ENCODE peak calls at places on chromosome X, in ten cellular contexts. G, O, A, J, K, E, M, S, N and D are unnamed samples.

GRCh38 chrX:18674417-18674787 is 2.5 kb upstream of the RS1 start:
- DNase-seq in O (no peak), E (peak), G (no peak), S (no peak), J (no peak), A (no peak), M (peak), N (no peak), K (peak), D (peak)

GRCh38 chrX:16946971-16947562 is 609 bp downstream of the REPS2 start:
- DNase-seq in O (no peak), G (no peak), M (peak), S (no peak), N (no peak), K (peak), E (no peak), A (no peak), J (no peak), D (peak)

GRCh38 chrX:75784689-75785491 is at the start of gene MAGEE2:
- DNase-seq in N (no peak), A (no peak), G (no peak), M (peak), S (no peak), J (no peak), E (peak), O (no peak), K (peak), D (no peak)

GRCh38 chrX:41137589-41137988 is 52.3 kb downstream of the USP9X start:
- DNase-seq in M (no peak), G (no peak), N (peak), S (peak), K (no peak), E (peak), J (peak), O (no peak), A (no peak), D (no peak)

GRCh38 chrX:9494806-9495205 is 29.9 kb downstream of the TBL1X start:
- DNase-seq in M (no peak), E (no peak), N (no peak), K (no peak), S (no peak), G (no peak), J (no peak), A (no peak), O (peak), D (no peak)

GRCh38 chrX:103792916-103793540 is 16.4 kb downstream of the PLP1 start:
- DNase-seq in K (no peak), M (no peak), E (no peak), J (peak), N (peak), S (no peak), A (no peak), G (peak), O (peak), D (no peak)

GRCh38 chrX:38426785-38427184 is 74.4 kb downstream of the OTC start:
- DNase-seq in A (no peak), N (no peak), E (peak), S (no peak), J (no peak), K (no peak), O (no peak), M (no peak), G (no peak), D (peak)

GRCh38 chrX:110132450-110133114 is 129.7 kb downstream of the TMEM164 start:
- DNase-seq in N (no peak), G (no peak), K (no peak), A (no peak), J (no peak), M (no peak), E (no peak), O (no peak), S (no peak), D (no peak)

GRCh38 chrX:15242899-15243555 is 26.9 kb downstream of the ASB9 start:
- DNase-seq in J (peak), M (peak), G (peak), N (peak), O (peak), S (peak), E (peak), A (peak), K (peak), D (peak)

GRCh38 chrX:2500091-2500680 is 590 bp downstream of the DHRSX start:
- DNase-seq in S (no peak), J (peak), G (peak), E (no peak), K (peak), A (no peak), M (peak), N (peak), O (no peak), D (peak)

GRCh38 chrX:43676960-43677582 is 21.0 kb downstream of the MAOA start:
- DNase-seq in O (no peak), A (no peak), S (no peak), K (no peak), E (peak), N (no peak), G (no peak), M (peak), J (peak), D (no peak)

GRCh38 chrX:77412631-77413030 is 34.6 kb upstream of the FGF16 start:
- DNase-seq in N (no peak), K (no peak), G (no peak), S (no peak), J (no peak), O (no peak), A (no peak), E (no peak), M (no peak), D (no peak)

GRCh38 chrX:119237526-119238035 is 1.5 kb downstream of the PGRMC1 start:
- DNase-seq in O (no peak), M (no peak), E (no peak), S (no peak), J (no peak), K (no peak), A (no peak), G (no peak), N (no peak), D (no peak)

GRCh38 chrX:119015407-119016242 is 41.2 kb downstream of the LONRF3 start:
- DNase-seq in O (peak), S (peak), K (peak), J (peak), M (peak), E (no peak), G (peak), N (peak), A (peak), D (peak)

GRCh38 chrX:9135901-9136510 is 102.1 kb upstream of the FAM9B start:
- DNase-seq in E (no peak), J (no peak), M (no peak), G (no peak), K (no peak), O (no peak), N (no peak), A (no peak), S (no peak), D (no peak)

GRCh38 chrX:131288738-131289511 is at the start of gene IGSF1:
- DNase-seq in K (no peak), M (peak), E (peak), S (peak), G (no peak), O (no peak), A (peak), J (no peak), N (no peak), D (peak)

GRCh38 chrX:100999451-100999850 is 29.9 kb downstream of the ARL13A start:
- DNase-seq in A (no peak), E (no peak), K (no peak), O (no peak), M (no peak), S (no peak), J (no peak), N (no peak), G (no peak), D (no peak)

GRCh38 chrX:40651620-40652223 is 4.4 kb upstream of the CXorf38 start:
- DNase-seq in M (peak), E (peak), K (peak), N (peak), S (peak), G (peak), O (peak), J (peak), A (peak), D (peak)

GRCh38 chrX:50978920-50979660 is 68.6 kb downstream of the BMP15 start:
- DNase-seq in N (no peak), G (no peak), S (no peak), K (no peak), A (no peak), J (no peak), E (no peak), O (no peak), M (no peak), D (no peak)